ENCODE peak calls at places on chromosome 17, in four cellular contexts. One of them, this sample, is unnamed.

GRCh38 chr17:27956601-27957445 is 63.7 kb upstream of the LYRM9 start:
- DNase-seq in NCI-H1092: no peak
- DNase-seq in T-helper 2 cell: no peak
- DNase-seq in nephron progenitor cell: peak
- DNase-seq in this sample: peak

GRCh38 chr17:68029512-68030215 is 5.9 kb upstream of the KPNA2 start:
- DNase-seq in NCI-H1092: no peak
- DNase-seq in T-helper 2 cell: no peak
- DNase-seq in nephron progenitor cell: no peak
- DNase-seq in this sample: no peak

GRCh38 chr17:7107012-7107754 is 7.4 kb downstream of the ASGR2 start:
- DNase-seq in NCI-H1092: peak
- DNase-seq in T-helper 2 cell: no peak
- DNase-seq in nephron progenitor cell: no peak
- DNase-seq in this sample: peak

GRCh38 chr17:83079766-83080616 is 582 bp downstream of the METRNL start:
- DNase-seq in NCI-H1092: no peak
- DNase-seq in T-helper 2 cell: no peak
- DNase-seq in nephron progenitor cell: peak
- DNase-seq in this sample: no peak

GRCh38 chr17:350706-351435 is 1.7 kb downstream of the RPH3AL start:
- DNase-seq in NCI-H1092: no peak
- DNase-seq in T-helper 2 cell: no peak
- DNase-seq in nephron progenitor cell: no peak
- DNase-seq in this sample: no peak

GRCh38 chr17:66652840-66653507 is 181.9 kb upstream of the CACNG5 start:
- DNase-seq in NCI-H1092: no peak
- DNase-seq in T-helper 2 cell: no peak
- DNase-seq in nephron progenitor cell: no peak
- DNase-seq in this sample: no peak

GRCh38 chr17:41522301-41523224 is 3.9 kb upstream of the KRT15 start:
- DNase-seq in NCI-H1092: no peak
- DNase-seq in T-helper 2 cell: no peak
- DNase-seq in nephron progenitor cell: no peak
- DNase-seq in this sample: no peak

GRCh38 chr17:1108560-1108809 is 71.3 kb downstream of the ABR start:
- DNase-seq in NCI-H1092: peak
- DNase-seq in T-helper 2 cell: no peak
- DNase-seq in nephron progenitor cell: peak
- DNase-seq in this sample: no peak

GRCh38 chr17:18917506-18918032 is 34.4 kb upstream of the SLC5A10 start:
- DNase-seq in NCI-H1092: no peak
- DNase-seq in T-helper 2 cell: no peak
- DNase-seq in nephron progenitor cell: no peak
- DNase-seq in this sample: no peak

GRCh38 chr17:80511222-80512180 is 33.1 kb upstream of the RPTOR start:
- DNase-seq in NCI-H1092: no peak
- DNase-seq in T-helper 2 cell: no peak
- DNase-seq in nephron progenitor cell: peak
- DNase-seq in this sample: no peak

GRCh38 chr17:8392674-8393469 is 4.8 kb downstream of the RNF222 start:
- DNase-seq in NCI-H1092: no peak
- DNase-seq in T-helper 2 cell: no peak
- DNase-seq in nephron progenitor cell: no peak
- DNase-seq in this sample: no peak

GRCh38 chr17:77542551-77543490 is 402.1 kb downstream of the SEC14L1 start:
- DNase-seq in NCI-H1092: peak
- DNase-seq in T-helper 2 cell: peak
- DNase-seq in nephron progenitor cell: peak
- DNase-seq in this sample: peak

GRCh38 chr17:28552201-28552999 is at the start of gene UNC119:
- DNase-seq in NCI-H1092: peak
- DNase-seq in T-helper 2 cell: peak
- DNase-seq in nephron progenitor cell: peak
- DNase-seq in this sample: peak

GRCh38 chr17:81489986-81490598 is 22.5 kb downstream of the ACTG1 start:
- DNase-seq in NCI-H1092: no peak
- DNase-seq in T-helper 2 cell: no peak
- DNase-seq in nephron progenitor cell: no peak
- DNase-seq in this sample: no peak

GRCh38 chr17:45425125-45425983 is 7.3 kb downstream of the ARHGAP27 start:
- DNase-seq in NCI-H1092: no peak
- DNase-seq in T-helper 2 cell: no peak
- DNase-seq in nephron progenitor cell: peak
- DNase-seq in this sample: peak

GRCh38 chr17:29760279-29760721 is 137.6 kb upstream of the CORO6 start:
- DNase-seq in NCI-H1092: no peak
- DNase-seq in T-helper 2 cell: no peak
- DNase-seq in nephron progenitor cell: no peak
- DNase-seq in this sample: no peak

GRCh38 chr17:4573682-4574081 is 10.6 kb upstream of the SMTNL2 start:
- DNase-seq in NCI-H1092: no peak
- DNase-seq in T-helper 2 cell: peak
- DNase-seq in nephron progenitor cell: no peak
- DNase-seq in this sample: no peak

GRCh38 chr17:73283841-73284282 is 22.2 kb upstream of the CPSF4L start:
- DNase-seq in NCI-H1092: no peak
- DNase-seq in T-helper 2 cell: no peak
- DNase-seq in nephron progenitor cell: peak
- DNase-seq in this sample: no peak

GRCh38 chr17:29807520-29808361 is 122.3 kb downstream of the SSH2 start:
- DNase-seq in NCI-H1092: peak
- DNase-seq in T-helper 2 cell: peak
- DNase-seq in nephron progenitor cell: peak
- DNase-seq in this sample: peak

GRCh38 chr17:14299261-14300093 is 1.4 kb upstream of the HS3ST3B1 start:
- DNase-seq in NCI-H1092: no peak
- DNase-seq in T-helper 2 cell: peak
- DNase-seq in nephron progenitor cell: peak
- DNase-seq in this sample: no peak

GRCh38 chr17:19453296-19453695 is 42.3 kb downstream of the RNF112 start:
- DNase-seq in NCI-H1092: no peak
- DNase-seq in T-helper 2 cell: no peak
- DNase-seq in nephron progenitor cell: no peak
- DNase-seq in this sample: no peak

GRCh38 chr17:75832164-75832651 is 12.0 kb downstream of the UNC13D start:
- DNase-seq in NCI-H1092: no peak
- DNase-seq in T-helper 2 cell: no peak
- DNase-seq in nephron progenitor cell: no peak
- DNase-seq in this sample: no peak

GRCh38 chr17:73718912-73719311 is 74.7 kb upstream of the SDK2 start:
- DNase-seq in NCI-H1092: no peak
- DNase-seq in T-helper 2 cell: no peak
- DNase-seq in nephron progenitor cell: no peak
- DNase-seq in this sample: no peak

GRCh38 chr17:82884341-82884871 is 44.6 kb upstream of the ZNF750 start:
- DNase-seq in NCI-H1092: no peak
- DNase-seq in T-helper 2 cell: no peak
- DNase-seq in nephron progenitor cell: no peak
- DNase-seq in this sample: no peak

GRCh38 chr17:81651692-81652091 is 4.7 kb downstream of the PDE6G start:
- DNase-seq in NCI-H1092: no peak
- DNase-seq in T-helper 2 cell: no peak
- DNase-seq in nephron progenitor cell: no peak
- DNase-seq in this sample: no peak

GRCh38 chr17:41308251-41308917 is 725 bp downstream of the KRTAP16-1 start:
- DNase-seq in NCI-H1092: peak
- DNase-seq in T-helper 2 cell: peak
- DNase-seq in nephron progenitor cell: no peak
- DNase-seq in this sample: no peak

GRCh38 chr17:53631486-53631885 is 191.2 kb upstream of the KIF2B start:
- DNase-seq in NCI-H1092: no peak
- DNase-seq in T-helper 2 cell: no peak
- DNase-seq in nephron progenitor cell: no peak
- DNase-seq in this sample: no peak

GRCh38 chr17:15490634-15491261 is 23.3 kb upstream of the CDRT4 start:
- DNase-seq in NCI-H1092: no peak
- DNase-seq in T-helper 2 cell: no peak
- DNase-seq in nephron progenitor cell: peak
- DNase-seq in this sample: no peak

GRCh38 chr17:57935833-57936807 is 19.1 kb downstream of the CUEDC1 start:
- DNase-seq in NCI-H1092: no peak
- DNase-seq in T-helper 2 cell: no peak
- DNase-seq in nephron progenitor cell: peak
- DNase-seq in this sample: peak

GRCh38 chr17:61450641-61451537 is 1.3 kb upstream of the TBX4 start:
- DNase-seq in NCI-H1092: no peak
- DNase-seq in T-helper 2 cell: no peak
- DNase-seq in nephron progenitor cell: no peak
- DNase-seq in this sample: no peak

GRCh38 chr17:45410144-45411091 is 22.3 kb downstream of the ARHGAP27 start:
- DNase-seq in NCI-H1092: no peak
- DNase-seq in T-helper 2 cell: peak
- DNase-seq in nephron progenitor cell: no peak
- DNase-seq in this sample: no peak

GRCh38 chr17:77127735-77128361 is 12.9 kb upstream of the SEC14L1 start:
- DNase-seq in NCI-H1092: no peak
- DNase-seq in T-helper 2 cell: peak
- DNase-seq in nephron progenitor cell: no peak
- DNase-seq in this sample: no peak

GRCh38 chr17:77531641-77532040 is 390.9 kb downstream of the SEC14L1 start:
- DNase-seq in NCI-H1092: no peak
- DNase-seq in T-helper 2 cell: no peak
- DNase-seq in nephron progenitor cell: no peak
- DNase-seq in this sample: no peak

GRCh38 chr17:57632294-57632693 is 112.8 kb downstream of the CCDC182 start:
- DNase-seq in NCI-H1092: no peak
- DNase-seq in T-helper 2 cell: no peak
- DNase-seq in nephron progenitor cell: no peak
- DNase-seq in this sample: no peak

GRCh38 chr17:75848523-75849303 is 4.5 kb upstream of the UNC13D start:
- DNase-seq in NCI-H1092: peak
- DNase-seq in T-helper 2 cell: peak
- DNase-seq in nephron progenitor cell: peak
- DNase-seq in this sample: peak

GRCh38 chr17:51423421-51424160 is 163.2 kb downstream of the UTP18 start:
- DNase-seq in NCI-H1092: no peak
- DNase-seq in T-helper 2 cell: no peak
- DNase-seq in nephron progenitor cell: no peak
- DNase-seq in this sample: no peak

This sample was measured in NCI-H748 treated with DMSO at 0.1 percent for 48 hours.